ENCODE peak calls at places on chromosomes 12 and 14, in nine cellular contexts. J is pancreas; U is activated CD4-positive, alpha-beta T cell treated with anti-CD3 and anti-CD28 coated beads for 48 hours; Z is small intestine; S is activated T-cell treated with anti-CD3 and anti-CD28 coated beads for 48 hours; F is anterior cingulate cortex; E is stimulated activated CD4-positive, alpha-beta T cell treated with anti-CD3 and anti-CD28 coated beads, Interleukin-4, amount 100 ng/mL, for 48 hours; D is SK-MEL-5; P is lung. A is an unnamed sample.

GRCh38 chr14:76995279-76996035 is 33.1 kb downstream of the IRF2BPL start:
- DNase-seq in J (no peak), U (peak), Z (no peak), S (peak), F (no peak), E (peak), D (no peak), P (no peak), A (no peak)

GRCh38 chr14:24715239-24715638 is 81.2 kb upstream of the GZMB start:
- DNase-seq in J (no peak), U (no peak), Z (no peak), S (no peak), F (no peak), E (no peak), D (no peak), P (no peak), A (no peak)

GRCh38 chr14:103847439-103847953 is at the start of gene PPP1R13B:
- DNase-seq in J (peak), U (peak), Z (peak), S (peak), F (peak), E (peak), D (peak), P (peak), A (peak)

GRCh38 chr12:76032043-76032981 is 736 bp upstream of the PHLDA1 start:
- DNase-seq in J (peak), U (peak), Z (peak), S (peak), F (no peak), E (peak), D (peak), P (peak), A (no peak)

GRCh38 chr12:53197011-53197640 is 9.9 kb downstream of the ITGB7 start:
- DNase-seq in J (no peak), U (no peak), Z (no peak), S (no peak), F (no peak), E (no peak), D (no peak), P (no peak), A (no peak)

GRCh38 chr14:67940894-67941455 is 121.4 kb downstream of the RAD51B start:
- DNase-seq in J (no peak), U (no peak), Z (no peak), S (no peak), F (no peak), E (no peak), D (peak), P (no peak), A (no peak)

GRCh38 chr14:64501326-64502171 is 2.1 kb downstream of the ZBTB25 start:
- DNase-seq in J (peak), U (peak), Z (peak), S (no peak), F (no peak), E (no peak), D (peak), P (peak), A (no peak)

GRCh38 chr14:37824936-37825698 is 229.7 kb downstream of the TTC6 start:
- DNase-seq in J (no peak), U (no peak), Z (no peak), S (no peak), F (no peak), E (no peak), D (no peak), P (no peak), A (no peak)

GRCh38 chr12:128382946-128383739 is 116.2 kb downstream of the TMEM132C start:
- DNase-seq in J (no peak), U (no peak), Z (no peak), S (no peak), F (no peak), E (no peak), D (no peak), P (no peak), A (no peak)

GRCh38 chr14:90617942-90618341 is 198.3 kb downstream of the TTC7B start:
- DNase-seq in J (no peak), U (no peak), Z (no peak), S (no peak), F (no peak), E (no peak), D (no peak), P (no peak), A (no peak)

GRCh38 chr12:53974084-53975018 is at the start of gene HOTAIR:
- DNase-seq in J (no peak), U (peak), Z (peak), S (no peak), F (no peak), E (no peak), D (peak), P (no peak), A (no peak)

GRCh38 chr14:100306506-100307214 is 416 bp upstream of the SLC25A29 start:
- DNase-seq in J (peak), U (peak), Z (peak), S (peak), F (peak), E (peak), D (peak), P (peak), A (peak)

GRCh38 chr12:1429980-1430379 is 164.4 kb downstream of the FBXL14 start:
- DNase-seq in J (no peak), U (no peak), Z (no peak), S (no peak), F (no peak), E (no peak), D (no peak), P (no peak), A (no peak)

GRCh38 chr14:39175445-39176262 is 600 bp downstream of the PNN start:
- DNase-seq in J (no peak), U (peak), Z (peak), S (peak), F (peak), E (peak), D (peak), P (peak), A (peak)

GRCh38 chr14:38357557-38357956 is 101.7 kb upstream of the CLEC14A start:
- DNase-seq in J (no peak), U (no peak), Z (peak), S (no peak), F (no peak), E (no peak), D (no peak), P (no peak), A (no peak)

GRCh38 chr14:62373889-62374394 is 611.7 kb downstream of the SNAPC1 start:
- DNase-seq in J (no peak), U (no peak), Z (peak), S (no peak), F (no peak), E (no peak), D (no peak), P (no peak), A (no peak)

GRCh38 chr12:129212221-129212630 is 358.9 kb downstream of the GLT1D1 start:
- DNase-seq in J (no peak), U (no peak), Z (peak), S (no peak), F (no peak), E (no peak), D (peak), P (no peak), A (no peak)

GRCh38 chr14:101365329-101366158 is 195.8 kb upstream of the DIO3 start:
- DNase-seq in J (no peak), U (no peak), Z (no peak), S (no peak), F (no peak), E (no peak), D (no peak), P (no peak), A (no peak)

GRCh38 chr12:15322164-15323054 is at the start of gene PTPRO:
- DNase-seq in J (no peak), U (no peak), Z (no peak), S (no peak), F (no peak), E (no peak), D (no peak), P (no peak), A (no peak)

GRCh38 chr14:36091096-36091495 is 85.4 kb downstream of the PTCSC3 start:
- DNase-seq in J (peak), U (no peak), Z (peak), S (no peak), F (no peak), E (no peak), D (peak), P (peak), A (no peak)

GRCh38 chr12:14578646-14579045 is 11.0 kb upstream of the PLBD1 start:
- DNase-seq in J (no peak), U (no peak), Z (no peak), S (no peak), F (no peak), E (no peak), D (no peak), P (no peak), A (no peak)

GRCh38 chr12:56114084-56114483 is 2.3 kb upstream of the RPL41 start:
- DNase-seq in J (no peak), U (no peak), Z (no peak), S (no peak), F (no peak), E (no peak), D (no peak), P (no peak), A (no peak)

GRCh38 chr12:43057561-43057960 is 468.0 kb upstream of the PRICKLE1 start:
- DNase-seq in J (no peak), U (no peak), Z (no peak), S (no peak), F (no peak), E (no peak), D (no peak), P (no peak), A (no peak)

GRCh38 chr12:94082690-94083089 is 65.7 kb upstream of the PLXNC1 start:
- DNase-seq in J (no peak), U (no peak), Z (no peak), S (no peak), F (no peak), E (no peak), D (no peak), P (no peak), A (no peak)

GRCh38 chr12:20004951-20005350 is 363.4 kb upstream of the PDE3A start:
- DNase-seq in J (no peak), U (no peak), Z (no peak), S (no peak), F (no peak), E (no peak), D (peak), P (no peak), A (no peak)

GRCh38 chr14:61267336-61267735 is 13.8 kb downstream of the TMEM30B start:
- DNase-seq in J (no peak), U (no peak), Z (no peak), S (no peak), F (no peak), E (no peak), D (no peak), P (no peak), A (no peak)

GRCh38 chr12:104971276-104971675 is 13.2 kb upstream of the SLC41A2 start:
- DNase-seq in J (no peak), U (no peak), Z (no peak), S (no peak), F (no peak), E (no peak), D (no peak), P (no peak), A (no peak)

GRCh38 chr14:84646791-84647500 is 883.0 kb upstream of the FLRT2 start:
- DNase-seq in J (no peak), U (no peak), Z (no peak), S (no peak), F (no peak), E (no peak), D (no peak), P (no peak), A (no peak)

GRCh38 chr14:53193193-53193592 is 40.1 kb upstream of the DDHD1 start:
- DNase-seq in J (no peak), U (no peak), Z (no peak), S (no peak), F (no peak), E (no peak), D (no peak), P (no peak), A (no peak)

GRCh38 chr12:67451206-67451605 is 182.0 kb downstream of the CAND1 start:
- DNase-seq in J (no peak), U (no peak), Z (no peak), S (no peak), F (no peak), E (no peak), D (no peak), P (no peak), A (no peak)

GRCh38 chr14:64232095-64232830 is 61.9 kb downstream of the ESR2 start:
- DNase-seq in J (no peak), U (peak), Z (no peak), S (peak), F (no peak), E (peak), D (peak), P (no peak), A (no peak)

GRCh38 chr14:53881161-53881846 is 75.3 kb downstream of the BMP4 start:
- DNase-seq in J (no peak), U (no peak), Z (no peak), S (no peak), F (no peak), E (no peak), D (no peak), P (no peak), A (no peak)